ENCODE peak calls at places on chromosomes 2 and 18, in six cellular contexts. U is stomach, B is fibroblast of pulmonary artery, F is GM06990, O is NB4, C is OCI-LY7. Z is an unnamed sample.
A peak's percentile ranks its signal among the peaks of the same experiment; 100 is the strongest.

GRCh38 chr2:226086190-226086589 is 686.7 kb downstream of the NYAP2 start:
- DNase-seq in U (no peak), B (no peak), F (no peak), O (no peak), C (no peak), Z (no peak)

GRCh38 chr2:199455186-199455532 is 2.6 kb downstream of the SATB2 start:
- DNase-seq in U (no peak), B (no peak), F (no peak), O (no peak), C (no peak), Z (no peak)

GRCh38 chr18:11320981-11321380 is 171.6 kb upstream of the PIEZO2 start:
- DNase-seq in U (no peak), B (peak; percentile 49), F (no peak), O (no peak), C (no peak), Z (peak; percentile 34)

GRCh38 chr2:21267232-21267835 is 143.6 kb downstream of the TDRD15 start:
- DNase-seq in U (no peak), B (no peak), F (no peak), O (peak; percentile 22), C (no peak), Z (no peak)

GRCh38 chr2:81077396-81077795 is 772.8 kb upstream of the LRRTM1 start:
- DNase-seq in U (no peak), B (no peak), F (no peak), O (no peak), C (no peak), Z (no peak)

GRCh38 chr18:66495844-66496243 is 108.0 kb downstream of the CDH19 start:
- DNase-seq in U (peak; percentile 33), B (peak; percentile 30), F (no peak), O (peak; percentile 59), C (peak; percentile 1), Z (peak; percentile 31)

GRCh38 chr18:5106730-5107129 is 90.3 kb downstream of the AKAIN1 start:
- DNase-seq in U (no peak), B (no peak), F (peak; percentile 1), O (no peak), C (peak; percentile 24), Z (no peak)

GRCh38 chr2:197873293-197873701 is 68.9 kb downstream of the PLCL1 start:
- DNase-seq in U (no peak), B (peak; percentile 35), F (no peak), O (peak; percentile 10), C (no peak), Z (no peak)

GRCh38 chr2:105494683-105495425 is 96.0 kb upstream of the FHL2 start:
- DNase-seq in U (peak; percentile 48), B (no peak), F (no peak), O (no peak), C (no peak), Z (no peak)

GRCh38 chr2:173763641-173764040 is 201.5 kb downstream of the SP3 start:
- DNase-seq in U (no peak), B (no peak), F (no peak), O (no peak), C (peak; percentile 11), Z (no peak)

GRCh38 chr2:19812166-19812565 is 89.6 kb downstream of the TTC32 start:
- DNase-seq in U (no peak), B (no peak), F (no peak), O (no peak), C (no peak), Z (no peak)

GRCh38 chr2:3633089-3633981 is 24.7 kb upstream of the ALLC start:
- DNase-seq in U (no peak), B (peak; percentile 34), F (no peak), O (no peak), C (no peak), Z (no peak)

GRCh38 chr2:55887351-55887750 is 36.2 kb downstream of the EFEMP1 start:
- DNase-seq in U (no peak), B (peak; percentile 64), F (no peak), O (no peak), C (no peak), Z (no peak)

GRCh38 chr2:110748489-110748867 is 16.1 kb downstream of the ACOXL start:
- DNase-seq in U (peak; percentile 42), B (no peak), F (peak; percentile 83), O (peak; percentile 10), C (peak; percentile 95), Z (peak; percentile 96)

GRCh38 chr18:26568513-26568912 is 20.2 kb upstream of the KCTD1 start:
- DNase-seq in U (no peak), B (no peak), F (no peak), O (no peak), C (no peak), Z (no peak)

GRCh38 chr2:166765141-166765540 is 123.1 kb upstream of the XIRP2 start:
- DNase-seq in U (no peak), B (no peak), F (no peak), O (no peak), C (no peak), Z (no peak)

GRCh38 chr18:60358516-60358915 is 14.1 kb downstream of the MC4R start:
- DNase-seq in U (no peak), B (peak; percentile 26), F (no peak), O (no peak), C (no peak), Z (no peak)

GRCh38 chr2:127388423-127389164 is 819 bp upstream of the MAP3K2 start:
- DNase-seq in U (no peak), B (no peak), F (no peak), O (no peak), C (peak; percentile 46), Z (peak; percentile 76)

GRCh38 chr2:64858541-64859031 is 130.6 kb upstream of the SLC1A4 start:
- DNase-seq in U (no peak), B (no peak), F (no peak), O (peak; percentile 65), C (peak; percentile 47), Z (no peak)

GRCh38 chr18:44733069-44733753 is 52.5 kb downstream of the SETBP1 start:
- DNase-seq in U (no peak), B (peak; percentile 42), F (no peak), O (peak; percentile 87), C (no peak), Z (no peak)

GRCh38 chr2:238285653-238286082 is 2.7 kb downstream of the PER2 start:
- DNase-seq in U (peak; percentile 91), B (peak; percentile 93), F (no peak), O (no peak), C (no peak), Z (no peak)

GRCh38 chr2:158130832-158131473 is 29.3 kb downstream of the UPP2 start:
- DNase-seq in U (no peak), B (no peak), F (no peak), O (no peak), C (no peak), Z (no peak)

GRCh38 chr18:51655327-51655698 is 457.8 kb upstream of the MEX3C start:
- DNase-seq in U (no peak), B (no peak), F (peak; percentile 65), O (no peak), C (no peak), Z (peak; percentile 61)

GRCh38 chr18:51653507-51654213 is 456.2 kb upstream of the MEX3C start:
- DNase-seq in U (no peak), B (no peak), F (no peak), O (no peak), C (no peak), Z (no peak)

GRCh38 chr18:51654441-51655326 is 457.2 kb upstream of the MEX3C start:
- DNase-seq in U (no peak), B (no peak), F (peak; percentile 12), O (no peak), C (no peak), Z (peak; percentile 26)

GRCh38 chr18:51647942-51648341 is 450.5 kb upstream of the MEX3C start:
- DNase-seq in U (no peak), B (no peak), F (no peak), O (no peak), C (no peak), Z (no peak)

GRCh38 chr18:51651761-51652160 is 454.3 kb upstream of the MEX3C start:
- DNase-seq in U (no peak), B (no peak), F (no peak), O (no peak), C (no peak), Z (no peak)
- TF ChIP-seq CTCF in U (no peak), B (no peak), F (no peak), O (no peak), C (no peak), Z (no peak)

DNA sequence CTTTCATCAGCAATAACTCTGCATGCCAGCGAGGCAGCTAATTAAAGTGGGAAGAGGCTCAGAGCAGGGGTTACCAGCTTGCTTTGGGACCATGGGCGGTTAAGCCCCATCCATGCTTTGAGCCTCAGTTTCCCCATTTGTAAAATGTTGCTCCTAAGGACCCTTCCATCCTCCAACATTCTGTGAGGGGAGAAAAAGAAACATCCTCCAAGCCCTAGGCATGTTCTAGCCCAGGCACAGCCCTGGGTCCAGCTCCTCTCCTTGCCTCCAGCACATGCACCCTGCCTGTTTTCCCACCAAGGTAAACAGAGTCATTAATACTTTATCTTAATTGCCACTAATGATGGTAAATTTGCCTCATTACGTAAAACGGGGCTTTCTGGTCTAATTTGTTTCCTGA is 113.3 kb upstream of the MYCN start:
- DNase-seq in U (no peak), B (no peak), F (no peak), O (no peak), C (no peak), Z (no peak)
- H3K4me3 ChIP-seq in U (no peak overlapping the region), B (no peak overlapping the region), F (no peak overlapping the region), O (no peak overlapping the region), C (no peak overlapping the region), Z (no peak overlapping the region)

DNA sequence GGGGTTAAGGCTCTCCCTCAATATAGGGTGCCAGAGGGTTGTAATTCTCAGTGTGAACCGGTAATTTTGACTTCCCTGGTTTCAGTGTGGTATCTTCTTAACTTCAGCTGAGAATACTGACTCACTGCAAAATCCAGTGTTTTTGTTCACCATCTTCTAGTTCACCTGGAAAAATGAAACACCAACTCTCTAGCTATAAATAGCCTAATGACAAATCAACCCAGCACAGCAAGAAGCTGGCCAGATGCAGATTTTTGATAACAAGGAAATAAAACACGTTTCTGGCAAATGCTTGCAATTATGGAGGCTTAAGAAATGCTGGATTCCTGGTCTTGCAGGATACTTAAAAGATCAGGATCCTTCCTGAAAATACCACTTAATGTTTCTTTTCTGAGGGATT is 192.3 kb downstream of the CLIP4 start:
- DNase-seq in U (no peak), B (no peak), F (no peak), O (no peak), C (no peak), Z (no peak)
- TF ChIP-seq CTCF in U (no peak), B (no peak), F (no peak), O (no peak), C (no peak), Z (no peak)

GRCh38 chr18:3703732-3704176 is 253.8 kb downstream of the TGIF1 start:
- DNase-seq in U (peak; percentile 76), B (peak; percentile 83), F (no peak), O (peak; percentile 58), C (peak; percentile 65), Z (peak; percentile 17)
- H3K4me3 ChIP-seq in U (no peak overlapping the region), B (peak overlapping the region; percentile 32), F (no peak overlapping the region), O (no peak overlapping the region), C (no peak overlapping the region), Z (no peak overlapping the region)